ENCODE peak calls at places on chromosomes 12 and 14, in six cellular contexts. K is endothelial cell of umbilical vein, R is BE2C, P is lower lobe of right lung, O is GM23248, T is neuronal stem cell. F is an unnamed sample.
A peak's percentile ranks its signal among the peaks of the same experiment; 100 is the strongest.

GRCh38 chr12:75666126-75666979 is 154.9 kb upstream of the KRR1 start:
- DNase-seq in R (no peak), K (no peak), O (peak; percentile 61), T (no peak), P (no peak), F (no peak)

GRCh38 chr14:54344445-54344844 is 52.4 kb upstream of the CDKN3 start:
- DNase-seq in T (no peak), P (no peak), K (no peak), R (peak; percentile 67), O (no peak), F (no peak)

GRCh38 chr14:50875359-50876090 is 3.7 kb downstream of the ABHD12B start:
- DNase-seq in K (no peak), O (peak; percentile 64), P (no peak), T (no peak), R (no peak), F (no peak)

GRCh38 chr12:32471601-32472001 is 72.2 kb downstream of the FGD4 start:
- DNase-seq in O (peak; percentile 3), K (no peak), T (no peak), P (no peak), R (no peak), F (no peak)

GRCh38 chr12:114045333-114045732 is 79.2 kb upstream of the RBM19 start:
- DNase-seq in K (no peak), R (no peak), T (no peak), P (no peak), O (peak; percentile 63), F (no peak)

GRCh38 chr12:101209319-101210302 is at the start of gene SLC5A8:
- DNase-seq in P (peak; percentile 53), K (no peak), O (peak; percentile 8), R (no peak), T (no peak), F (no peak)

GRCh38 chr12:9742665-9743064 is 9.8 kb upstream of the CLECL1 start:
- DNase-seq in R (no peak), T (no peak), K (no peak), O (no peak), P (no peak), F (no peak)

GRCh38 chr14:61569783-61570182 is 125.5 kb upstream of the HIF1A start:
- DNase-seq in K (peak; percentile 63), P (peak; percentile 79), T (no peak), O (peak; percentile 95), R (no peak), F (no peak)

GRCh38 chr12:32084753-32085152 is 21.9 kb upstream of the BICD1 start:
- DNase-seq in O (no peak), R (no peak), P (no peak), K (no peak), T (no peak), F (no peak)

GRCh38 chr12:94245984-94246383 is 97.6 kb downstream of the PLXNC1 start:
- DNase-seq in K (no peak), P (no peak), R (no peak), T (no peak), O (no peak), F (no peak)

GRCh38 chr12:31732926-31733548 is 4.2 kb upstream of the AMN1 start:
- DNase-seq in K (peak; percentile 91), R (no peak), T (no peak), O (peak; percentile 83), P (no peak), F (no peak)

GRCh38 chr12:93707836-93708235 is 30.7 kb downstream of the CRADD start:
- DNase-seq in P (no peak), K (no peak), R (no peak), O (peak; percentile 61), T (no peak), F (no peak)

GRCh38 chr14:46048127-46048526 is 603.5 kb downstream of the RPL10L start:
- DNase-seq in R (peak; percentile 81), O (peak; percentile 72), T (peak; percentile 33), P (no peak), K (peak; percentile 53), F (no peak)

GRCh38 chr12:53805801-53806200 is 54.0 kb upstream of the CISTR start:
- DNase-seq in O (peak; percentile 9), T (no peak), R (no peak), K (no peak), P (no peak), F (no peak)

GRCh38 chr12:14514946-14515345 is 52.7 kb downstream of the PLBD1 start:
- DNase-seq in K (no peak), R (no peak), P (no peak), O (peak; percentile 40), T (no peak), F (no peak)

GRCh38 chr12:114316076-114316475 is 89.9 kb downstream of the TBX5 start:
- DNase-seq in R (no peak), T (no peak), P (no peak), K (no peak), O (peak; percentile 90), F (peak; percentile 46)

GRCh38 chr12:34402228-34402898 is 380.1 kb downstream of the ALG10 start:
- DNase-seq in O (no peak), P (peak; percentile 24), R (peak; percentile 4), T (no peak), K (no peak), F (no peak)

DNA sequence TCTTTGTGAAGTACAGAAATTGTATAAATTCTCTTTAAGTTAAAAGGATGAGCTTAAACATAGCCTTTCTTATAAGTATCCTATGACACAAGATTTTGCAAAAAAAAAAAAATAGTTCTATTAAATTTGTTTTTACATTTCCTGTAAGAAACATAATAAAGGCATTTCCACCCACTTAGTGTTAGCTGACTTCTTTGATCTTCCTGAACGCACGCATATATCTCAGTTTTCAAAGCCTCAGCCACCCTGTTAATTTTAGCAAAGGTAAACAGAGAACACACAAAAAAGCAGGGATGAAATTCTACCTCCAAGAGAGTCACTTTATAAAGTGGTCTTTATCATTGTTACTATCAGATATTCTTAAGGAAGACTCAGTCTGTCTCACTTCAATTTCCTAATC is 277.9 kb downstream of the MED13L start:
- DNase-seq in R (no peak), K (no peak), P (no peak), T (no peak), O (no peak), F (no peak)
- H3K4me3 ChIP-seq in R (no peak overlapping the region), K (no peak overlapping the region), P (no peak overlapping the region), T (no peak overlapping the region), O (no peak overlapping the region), F (no peak overlapping the region)

DNA sequence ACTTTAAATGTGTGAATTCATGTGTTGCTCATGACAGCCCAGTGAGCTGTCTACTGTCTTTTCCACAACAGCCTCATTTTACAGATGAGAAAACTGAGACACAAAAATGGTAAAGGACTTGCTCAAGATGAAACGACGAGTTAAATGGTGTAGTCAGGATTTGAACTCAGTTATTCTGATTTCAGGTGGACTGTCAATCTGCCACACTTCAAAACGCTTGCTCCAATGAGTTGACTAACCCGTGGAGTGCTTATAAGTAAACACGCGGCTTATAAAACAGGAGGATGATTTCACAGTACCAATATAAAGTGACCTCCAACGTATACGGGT is 652 bp upstream of the POLE2 start:
- DNase-seq in P (no peak), T (no peak), R (no peak), O (no peak), K (peak; percentile 11), F (no peak)
- H3K4me3 ChIP-seq in P (peak overlapping the region; percentile 84), T (no peak overlapping the region), R (no peak overlapping the region), O (peak overlapping the region; percentile 89), K (no peak overlapping the region), F (no peak overlapping the region)

GRCh38 chr12:115570271-115570777 is 707.2 kb downstream of the MED13L start:
- DNase-seq in K (no peak), P (no peak), R (peak; percentile 87), T (peak; percentile 8), O (no peak), F (peak; percentile 11)
- H3K4me3 ChIP-seq in K (no peak overlapping the region), P (no peak overlapping the region), R (peak overlapping the region; percentile 65), T (no peak overlapping the region), O (no peak overlapping the region), F (peak overlapping the region; percentile 47)

GRCh38 chr12:49776858-49777257 is 35.5 kb downstream of the TMBIM6 start:
- DNase-seq in R (no peak), O (no peak), K (no peak), T (no peak), P (no peak), F (no peak)
- H3K4me3 ChIP-seq in R (no peak overlapping the region), O (no peak overlapping the region), K (no peak overlapping the region), T (no peak overlapping the region), P (no peak overlapping the region), F (no peak overlapping the region)

DNA sequence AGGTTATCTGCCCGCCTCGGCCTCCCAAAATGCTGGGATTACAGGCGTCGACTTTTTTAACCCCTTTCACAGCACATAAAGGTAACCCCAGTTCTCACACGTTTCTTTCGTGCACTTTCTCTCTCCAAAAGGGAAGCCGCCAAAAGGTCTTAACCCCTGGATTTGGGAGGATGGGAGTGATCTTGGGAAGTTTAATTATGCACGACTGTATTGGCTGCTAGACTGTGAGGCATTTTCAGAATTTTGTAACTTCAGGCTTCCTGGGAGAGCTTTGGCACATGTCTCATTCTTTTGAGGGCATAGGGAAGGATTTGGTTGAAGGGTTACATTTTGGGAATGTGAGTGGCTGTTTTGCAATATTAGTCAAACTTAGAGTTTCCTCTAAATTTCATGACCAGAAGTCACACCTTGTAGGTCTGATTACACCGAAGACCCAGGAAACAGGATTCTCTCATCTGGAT is 1.4 kb upstream of the SMARCC2 start:
- DNase-seq in P (no peak), T (peak; percentile 15), O (peak; percentile 27), R (no peak), K (no peak), F (no peak)
- H3K4me3 ChIP-seq in P (peak overlapping the region; percentile 85), T (peak overlapping the region; percentile 58), O (peak overlapping the region; percentile 100), R (peak overlapping the region; percentile 92), K (no peak overlapping the region), F (peak overlapping the region; percentile 88)

DNA sequence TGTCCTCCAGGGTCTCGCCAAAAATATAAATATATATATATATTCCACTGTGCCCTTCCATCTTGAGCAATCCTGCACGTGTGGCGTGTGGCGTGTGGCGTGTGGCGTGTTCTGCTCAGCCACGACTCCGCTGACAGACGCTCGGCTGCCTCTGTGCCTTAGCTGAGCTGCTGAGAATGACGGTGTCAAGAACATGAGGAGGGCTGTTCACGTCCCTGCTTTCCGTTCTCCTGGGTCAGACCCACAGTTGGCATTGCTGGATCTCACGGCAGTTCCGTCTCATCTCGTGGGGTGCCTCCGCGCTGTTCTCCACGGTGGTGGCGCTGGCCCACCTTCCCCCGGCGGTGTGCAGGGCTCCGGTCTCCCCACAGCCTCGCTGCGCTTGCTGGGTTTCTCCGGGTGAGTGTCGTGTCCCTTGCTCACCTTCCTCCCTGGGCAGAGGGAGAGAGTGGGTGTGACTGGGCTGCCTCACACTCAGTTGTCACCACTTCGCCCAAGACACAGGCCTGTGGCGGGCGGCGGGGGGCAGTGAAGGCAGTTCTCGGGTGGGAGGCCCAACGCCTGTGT is 9.4 kb downstream of the GPR132 start:
- DNase-seq in P (no peak), R (no peak), T (no peak), O (no peak), K (no peak), F (no peak)
- H3K4me3 ChIP-seq in P (no peak overlapping the region), R (no peak overlapping the region), T (peak overlapping the region; percentile 27), O (no peak overlapping the region), K (no peak overlapping the region), F (no peak overlapping the region)

F was measured in AG04450.